ENCODE peak calls at places on chromosome 22, in nine cellular contexts. H is activated naive CD8-positive, alpha-beta T cell treated with anti-CD3 and anti-CD28 coated beads for 36 hours; X is HFFc6; L is activated CD8-positive, alpha-beta T cell treated with anti-CD3 and anti-CD28 coated beads, Interleukin-2, amount 10 ng/mL, durations not matched to agents 7 days and 5 days; Z is AG09319; N is effector memory CD8-positive, alpha-beta T cell; K is NCI-H1092; D is HFF-Myc; P is Right ventricle myocardium superior. C is an unnamed sample.

GRCh38 chr22:46074771-46075551 is 75.4 kb upstream of the PPARA start:
- DNase-seq in N (no peak), Z (no peak), D (no peak), X (no peak), K (no peak), L (no peak), H (no peak), P (peak), C (no peak)

GRCh38 chr22:29842740-29843139 is 4.7 kb upstream of the ASCC2 start:
- DNase-seq in K (no peak), Z (peak), D (peak), P (no peak), X (peak), N (no peak), H (no peak), L (no peak), C (peak)

GRCh38 chr22:40265783-40266182 is 80.5 kb upstream of the ADSL start:
- DNase-seq in X (no peak), Z (no peak), P (no peak), L (peak), N (no peak), D (no peak), H (no peak), K (no peak), C (peak)

GRCh38 chr22:38110863-38111852 is 674 bp upstream of the BAIAP2L2 start:
- DNase-seq in N (no peak), D (no peak), K (no peak), X (no peak), P (peak), H (no peak), L (no peak), Z (no peak), C (no peak)

GRCh38 chr22:50527921-50528681 is 1.7 kb downstream of the TYMP start:
- DNase-seq in Z (no peak), H (no peak), X (no peak), D (no peak), N (no peak), L (no peak), P (no peak), K (no peak), C (no peak)

GRCh38 chr22:19723165-19723989 is at the start of gene GP1BB:
- DNase-seq in H (peak), P (peak), X (no peak), K (no peak), L (peak), N (no peak), Z (no peak), D (no peak), C (no peak)

GRCh38 chr22:39253427-39254070 is 8.8 kb upstream of the PDGFB start:
- DNase-seq in H (peak), P (peak), Z (no peak), X (peak), L (peak), K (peak), N (no peak), D (peak), C (no peak)

GRCh38 chr22:23285236-23285635 is 104.9 kb downstream of the BCR start:
- DNase-seq in K (no peak), N (no peak), Z (no peak), L (no peak), X (no peak), H (no peak), D (no peak), P (peak), C (no peak)

GRCh38 chr22:35899736-35900135 is 128.9 kb downstream of the RBFOX2 start:
- DNase-seq in X (no peak), P (no peak), H (no peak), L (no peak), K (no peak), Z (no peak), D (no peak), N (no peak), C (no peak)

GRCh38 chr22:20268350-20269012 is 363 bp upstream of the RTN4R start:
- DNase-seq in X (no peak), K (peak), H (peak), P (peak), N (peak), L (peak), Z (no peak), D (no peak), C (no peak)

GRCh38 chr22:19065298-19065859 is 56.8 kb downstream of the DGCR2 start:
- DNase-seq in L (no peak), X (no peak), N (no peak), P (no peak), K (no peak), Z (no peak), D (no peak), H (no peak), C (no peak)

GRCh38 chr22:26718905-26719304 is 61.5 kb downstream of the MIAT start:
- DNase-seq in K (no peak), L (no peak), H (no peak), Z (peak), N (no peak), P (no peak), X (peak), D (peak), C (peak)

GRCh38 chr22:21951931-21952465 is 650 bp downstream of the PPM1F start:
- DNase-seq in N (no peak), H (peak), X (peak), Z (no peak), K (no peak), P (peak), D (no peak), L (peak), C (no peak)

GRCh38 chr22:27761036-27761435 is 40.5 kb downstream of the MN1 start:
- DNase-seq in P (no peak), Z (no peak), L (no peak), N (no peak), K (no peak), X (no peak), H (no peak), D (no peak), C (no peak)

GRCh38 chr22:37189011-37189466 is 992 bp upstream of the C1QTNF6 start:
- DNase-seq in D (no peak), K (no peak), X (no peak), N (no peak), Z (no peak), P (no peak), L (no peak), H (no peak), C (no peak)

GRCh38 chr22:36765943-36766450 is 9.9 kb downstream of the IFT27 start:
- DNase-seq in K (no peak), D (no peak), N (no peak), L (no peak), X (peak), Z (no peak), P (no peak), H (no peak), C (no peak)

GRCh38 chr22:41642711-41643110 is 21.6 kb downstream of the XRCC6 start:
- DNase-seq in N (no peak), L (no peak), D (no peak), P (no peak), Z (no peak), K (no peak), H (no peak), X (no peak), C (no peak)